ENCODE peak calls at places on chromosome 19, in five cellular contexts. D is progenitor cell of endocrine pancreas, Q is cardiac muscle cell, U is kidney, P is cardiac fibroblast. R is an unnamed sample.
A peak's percentile ranks its signal among the peaks of the same experiment; 100 is the strongest.

GRCh38 chr19:51489113-51489512 is 10.8 kb downstream of the CEACAM18 start:
- DNase-seq in P (no peak), Q (no peak), U (no peak), D (no peak), R (no peak)

GRCh38 chr19:4034048-4035017 is 26.8 kb downstream of the PIAS4 start:
- DNase-seq in U (no peak), P (no peak), Q (no peak), D (no peak), R (no peak)

GRCh38 chr19:3073931-3074595 is 11.8 kb upstream of the TLE5 start:
- DNase-seq in P (peak; percentile 49), Q (no peak), D (no peak), U (peak; percentile 78), R (no peak)

GRCh38 chr19:36421749-36422481 is 3.5 kb upstream of the ZFP82 start:
- DNase-seq in Q (no peak), P (no peak), D (no peak), U (no peak), R (no peak)

GRCh38 chr19:3403489-3404323 is 37.3 kb downstream of the NFIC start:
- DNase-seq in Q (peak; percentile 96), D (no peak), U (peak; percentile 97), P (peak; percentile 92), R (no peak)

GRCh38 chr19:19459099-19459498 is 53.6 kb downstream of the GATAD2A start:
- DNase-seq in D (no peak), Q (no peak), P (peak; percentile 45), U (no peak), R (peak; percentile 67)

GRCh38 chr19:19657397-19657783 is 6.1 kb downstream of the ATP13A1 start:
- DNase-seq in Q (no peak), P (no peak), D (no peak), U (peak; percentile 56), R (no peak)

GRCh38 chr19:5397804-5398692 is 57.2 kb upstream of the ZNRF4 start:
- DNase-seq in P (no peak), D (no peak), U (no peak), Q (peak; percentile 64), R (no peak)

GRCh38 chr19:4676955-4677731 is 7.0 kb upstream of the MYDGF start:
- DNase-seq in Q (peak; percentile 51), U (no peak), P (peak; percentile 53), D (no peak), R (peak; percentile 59)

GRCh38 chr19:56839665-56840451 is 668 bp downstream of the PEG3 start:
- DNase-seq in Q (no peak), U (peak; percentile 98), D (no peak), P (no peak), R (no peak)

GRCh38 chr19:7697721-7698287 is 4.1 kb downstream of the FCER2 start:
- DNase-seq in U (no peak), Q (no peak), P (no peak), D (no peak), R (no peak)

GRCh38 chr19:11931051-11931450 is 6.1 kb downstream of the ZNF700 start:
- DNase-seq in U (no peak), Q (no peak), D (no peak), P (peak; percentile 40), R (no peak)

GRCh38 chr19:18274776-18275356 is 614 bp upstream of the IQCN start:
- DNase-seq in P (peak; percentile 90), D (no peak), Q (no peak), U (peak; percentile 95), R (no peak)

GRCh38 chr19:44753932-44754742 is 5.6 kb downstream of the BCL3 start:
- DNase-seq in Q (peak; percentile 87), D (no peak), P (peak; percentile 89), U (peak; percentile 99), R (peak; percentile 89)

GRCh38 chr19:5903054-5903501 is 512 bp downstream of the NDUFA11 start:
- DNase-seq in P (peak; percentile 50), Q (peak; percentile 30), D (no peak), U (no peak), R (no peak)

GRCh38 chr19:46861691-46862503 is 1.1 kb downstream of the ARHGAP35 start:
- DNase-seq in U (peak; percentile 78), D (no peak), P (peak; percentile 32), Q (peak; percentile 63), R (no peak)
- TF ChIP-seq CTCF in U (no peak), D (no peak), P (no peak), Q (no peak), R (no peak)

GRCh38 chr19:28435551-28436261 is 777.2 kb downstream of the UQCRFS1 start:
- DNase-seq in Q (no peak), D (no peak), U (no peak), P (no peak), R (no peak)

GRCh38 chr19:28437390-28438346 is 775.3 kb downstream of the UQCRFS1 start:
- DNase-seq in P (no peak), U (no peak), Q (no peak), D (no peak), R (no peak)

DNA sequence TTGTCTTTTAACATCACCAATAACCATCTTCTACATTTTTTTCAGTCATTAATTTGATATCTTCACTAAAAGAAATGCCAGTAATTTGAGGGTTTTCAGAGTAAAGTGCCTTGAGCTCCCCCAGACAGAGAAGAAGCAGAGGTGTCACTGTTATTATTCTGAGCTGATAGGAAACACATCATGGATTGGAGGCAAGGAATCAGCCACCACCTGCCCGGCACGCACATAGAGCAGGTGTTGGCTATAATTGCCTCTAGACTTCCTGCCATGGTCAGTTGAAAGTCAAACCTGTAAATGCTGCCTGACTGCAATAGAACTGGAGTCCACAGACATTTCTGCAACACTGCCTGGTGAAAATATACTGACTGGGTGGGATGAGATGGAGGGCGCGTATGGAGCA is 776.6 kb downstream of the UQCRFS1 start:
- DNase-seq in P (no peak), D (no peak), Q (no peak), U (no peak), R (no peak)
- TF ChIP-seq CTCF in P (no peak), D (no peak), Q (no peak), U (no peak), R (no peak)

DNA sequence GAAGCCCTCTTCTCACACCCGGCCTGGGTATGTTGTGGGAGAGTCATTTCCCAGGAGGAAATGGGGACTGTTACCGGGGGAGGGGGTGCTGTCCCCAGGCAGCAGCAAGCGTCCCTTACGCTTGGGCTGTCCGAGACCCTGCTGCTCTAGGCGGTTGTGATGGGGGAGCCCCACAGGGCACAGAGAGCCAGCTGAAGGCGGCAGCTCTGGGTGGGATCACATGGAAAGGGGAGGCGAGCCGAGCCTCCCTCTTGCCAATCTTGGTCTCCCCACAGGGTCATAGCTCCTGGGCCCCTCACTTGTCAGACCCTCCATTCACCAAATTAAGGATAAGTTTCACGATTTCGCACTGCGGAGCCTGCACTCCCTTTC is 22.0 kb downstream of the EPN1 start:
- DNase-seq in P (no peak), U (no peak), Q (no peak), D (no peak), R (no peak)
- TF ChIP-seq CTCF in P (no peak), U (no peak), Q (no peak), D (no peak), R (no peak)

DNA sequence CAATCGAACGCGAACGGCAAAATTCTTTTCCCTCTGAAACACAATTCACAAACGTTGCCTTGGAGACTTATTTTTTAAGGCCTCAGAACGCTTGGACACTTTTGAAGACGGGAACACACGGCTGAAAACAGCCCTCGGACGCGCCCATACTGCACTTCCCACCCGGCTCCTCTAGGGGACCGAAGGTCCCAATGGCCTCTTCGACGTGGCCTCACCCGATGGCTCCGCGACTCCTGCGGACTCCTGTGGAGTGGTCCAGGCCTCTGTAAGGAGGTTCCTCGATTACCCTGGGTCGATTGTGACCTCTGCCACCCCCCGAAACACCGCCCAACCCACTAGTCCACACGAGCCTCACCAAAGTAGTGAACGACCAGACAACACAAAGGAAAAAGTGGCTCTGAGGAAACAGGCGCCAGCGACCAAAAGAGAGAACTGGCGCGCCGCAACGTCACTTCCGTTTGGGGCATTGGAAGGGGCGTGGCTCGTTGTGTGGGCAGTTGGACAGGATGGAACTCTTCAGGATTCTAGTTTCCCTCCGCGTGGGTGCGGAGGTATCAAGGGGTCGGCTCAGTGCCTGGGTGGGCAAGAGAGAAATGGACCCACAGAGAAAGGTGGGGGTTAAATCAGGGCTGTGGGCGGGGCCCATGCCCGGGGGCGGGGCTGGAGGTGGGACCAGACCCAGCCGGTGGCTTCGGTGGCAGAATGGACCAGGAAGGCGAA is at the start of gene ZNF560:
- DNase-seq in Q (peak; percentile 28), P (peak; percentile 67), U (no peak), D (no peak), R (no peak)
- TF ChIP-seq CTCF in Q (peak; percentile 20), P (peak; percentile 56), U (no peak), D (no peak), R (no peak)

GRCh38 chr19:1407662-1408299 is 395 bp downstream of the DAZAP1 start:
- DNase-seq in P (no peak), U (peak; percentile 90), Q (peak; percentile 77), D (peak; percentile 34), R (peak; percentile 83)

GRCh38 chr19:1410136-1410786 is 2.9 kb downstream of the DAZAP1 start:
- DNase-seq in D (no peak), Q (no peak), P (peak; percentile 57), U (peak; percentile 61), R (no peak)

GRCh38 chr19:1409204-1410005 is 2.0 kb downstream of the DAZAP1 start:
- DNase-seq in U (peak; percentile 80), Q (no peak), D (no peak), P (no peak), R (no peak)

GRCh38 chr19:1406818-1407661 is at the start of gene DAZAP1:
- DNase-seq in Q (peak; percentile 99), U (peak; percentile 100), D (peak; percentile 99), P (peak; percentile 99), R (peak; percentile 100)

GRCh38 chr19:1408300-1409203 is 1.2 kb downstream of the DAZAP1 start:
- DNase-seq in P (peak; percentile 66), D (peak; percentile 37), Q (peak; percentile 70), U (peak; percentile 91), R (peak; percentile 68)
- TF ChIP-seq CTCF in P (no peak), D (no peak), Q (no peak), U (no peak), R (no peak)